ENCODE peak calls at places on chromosomes 4 and X, in nine cellular contexts. G is mesenchymal stem cell; E is Right ventricle myocardium superior; J is MM.1S; T is MV-4-11; N is breast epithelium; U is SW 1271; I is T-helper 22 cell; S is activated CD8-positive, alpha-beta memory T cell treated with anti-CD3 and anti-CD28 coated beads for 48 hours. X is an unnamed sample.

GRCh38 chr4:7041851-7042696 is 1.1 kb upstream of the TADA2B start:
- DNase-seq in G (no peak), E (peak; percentile 82), J (no peak), T (peak; percentile 55), N (no peak), U (peak; percentile 29), I (no peak), S (no peak), X (no peak)

GRCh38 chrX:104112326-104112951 is at the start of gene ZCCHC18:
- DNase-seq in G (peak; percentile 73), E (peak; percentile 67), J (peak; percentile 68), T (no peak), N (no peak), U (peak; percentile 23), I (peak; percentile 8), S (no peak), X (peak; percentile 36)

GRCh38 chr4:118968006-118968405 is 79.4 kb downstream of the SYNPO2 start:
- DNase-seq in G (peak; percentile 95), E (peak; percentile 52), J (peak; percentile 92), T (peak; percentile 98), N (no peak), U (no peak), I (no peak), S (no peak), X (peak; percentile 80)

GRCh38 chrX:97400492-97400891 is 516.8 kb downstream of the RPA4 start:
- DNase-seq in G (no peak), E (no peak), J (peak; percentile 21), T (no peak), N (no peak), U (no peak), I (no peak), S (no peak), X (no peak)

GRCh38 chr4:80989921-80990544 is 40.5 kb upstream of the BMP3 start:
- DNase-seq in G (peak; percentile 64), E (no peak), J (peak; percentile 63), T (peak; percentile 16), N (no peak), U (peak; percentile 44), I (no peak), S (no peak), X (peak; percentile 49)

GRCh38 chr4:787561-787981 is 38.4 kb downstream of the CPLX1 start:
- DNase-seq in G (no peak), E (no peak), J (no peak), T (peak; percentile 43), N (no peak), U (no peak), I (no peak), S (no peak), X (no peak)

GRCh38 chr4:104491396-104491821 is 3.3 kb downstream of the CXXC4 start:
- DNase-seq in G (peak; percentile 65), E (peak; percentile 66), J (no peak), T (peak; percentile 3), N (peak; percentile 52), U (peak; percentile 30), I (no peak), S (peak; percentile 4), X (no peak)

GRCh38 chr4:118867311-118868067 is 21.2 kb upstream of the SYNPO2 start:
- DNase-seq in G (no peak), E (no peak), J (no peak), T (no peak), N (no peak), U (no peak), I (no peak), S (no peak), X (no peak)

GRCh38 chr4:19051751-19052296 is 1030.3 kb upstream of the LCORL start:
- DNase-seq in G (no peak), E (no peak), J (no peak), T (no peak), N (no peak), U (no peak), I (no peak), S (no peak), X (no peak)

GRCh38 chr4:88457307-88458090 is 580 bp downstream of the HERC5 start:
- DNase-seq in G (peak; percentile 50), E (peak; percentile 67), J (peak; percentile 57), T (no peak), N (no peak), U (no peak), I (no peak), S (peak; percentile 18), X (peak; percentile 56)

GRCh38 chr4:6265546-6265945 is 4.1 kb upstream of the WFS1 start:
- DNase-seq in G (no peak), E (no peak), J (no peak), T (no peak), N (no peak), U (no peak), I (no peak), S (no peak), X (no peak)